ENCODE peak calls at places on chromosomes 5 and 9, in nine cellular contexts. A, O, B, Y, K, E, L, W and Q are unnamed samples.

GRCh38 chr5:94180761-94181160 is 437.6 kb downstream of the KIAA0825 start:
- DNase-seq in W (no peak), O (no peak), Y (no peak), A (no peak), K (no peak), B (no peak), E (no peak), L (no peak), Q (no peak)

GRCh38 chr9:94654165-94654894 is 15.0 kb upstream of the FBP1 start:
- DNase-seq in O (peak; percentile 15), W (no peak), K (no peak), L (no peak), Y (no peak), E (no peak), B (peak; percentile 42), A (no peak), Q (no peak)

GRCh38 chr5:96780626-96781025 is 27.1 kb downstream of the ERAP1 start:
- DNase-seq in Y (no peak), O (peak; percentile 22), L (no peak), K (no peak), B (peak; percentile 26), E (no peak), A (peak; percentile 45), W (no peak), Q (no peak)

GRCh38 chr9:138102246-138103051 is 224.9 kb downstream of the CACNA1B start:
- DNase-seq in Y (no peak), B (no peak), L (peak; percentile 22), W (no peak), K (no peak), O (no peak), A (no peak), E (no peak), Q (peak; percentile 10)

GRCh38 chr5:121850272-121850671 is 1.4 kb upstream of the FTMT start:
- DNase-seq in L (no peak), O (no peak), A (no peak), Y (no peak), B (no peak), E (no peak), K (no peak), W (no peak), Q (no peak)

GRCh38 chr9:112582863-112583262 is 96.2 kb downstream of the KIAA1958 start:
- DNase-seq in K (no peak), W (no peak), E (no peak), L (no peak), B (no peak), Y (no peak), A (no peak), O (no peak), Q (no peak)

GRCh38 chr5:24646915-24647314 is 2.1 kb upstream of the CDH10 start:
- DNase-seq in W (no peak), Y (no peak), B (no peak), O (no peak), K (no peak), L (no peak), A (no peak), E (no peak), Q (no peak)

GRCh38 chr5:1122511-1123284 is 10.8 kb upstream of the SLC12A7 start:
- DNase-seq in K (no peak), O (no peak), A (no peak), W (no peak), L (no peak), Y (no peak), B (no peak), E (no peak), Q (no peak)

GRCh38 chr9:88418025-88418424 is 29.8 kb downstream of the SPIN1 start:
- DNase-seq in W (no peak), Y (no peak), E (no peak), K (no peak), B (no peak), L (no peak), O (no peak), A (no peak), Q (no peak)

GRCh38 chr5:96893342-96893741 is 17.0 kb downstream of the ERAP2 start:
- DNase-seq in O (peak; percentile 90), A (peak; percentile 15), E (no peak), B (peak; percentile 49), Y (peak; percentile 35), L (no peak), K (no peak), W (no peak), Q (no peak)

GRCh38 chr9:100011062-100011681 is 87.6 kb downstream of the ERP44 start:
- DNase-seq in B (peak; percentile 29), W (peak; percentile 38), L (peak; percentile 46), O (peak; percentile 67), Y (peak; percentile 66), K (peak; percentile 48), E (peak; percentile 62), A (peak; percentile 60), Q (peak; percentile 28)

GRCh38 chr5:132089363-132089762 is 15.8 kb downstream of the CSF2 start:
- DNase-seq in A (no peak), W (no peak), B (peak; percentile 70), Y (no peak), O (no peak), E (no peak), K (no peak), L (no peak), Q (no peak)

GRCh38 chr9:36873247-36873875 is 160.7 kb downstream of the PAX5 start:
- DNase-seq in K (peak; percentile 60), A (peak; percentile 61), E (peak; percentile 80), Y (peak; percentile 66), O (peak; percentile 49), B (peak; percentile 40), W (peak; percentile 28), L (peak; percentile 86), Q (peak; percentile 76)

GRCh38 chr5:146283344-146283761 is 55.3 kb upstream of the POU4F3 start:
- DNase-seq in E (no peak), O (peak; percentile 96), Y (peak; percentile 97), W (no peak), L (no peak), B (peak; percentile 82), K (no peak), A (peak; percentile 82), Q (no peak)

GRCh38 chr9:20683351-20684034 is 566 bp upstream of the FOCAD start:
- DNase-seq in B (peak; percentile 16), A (peak; percentile 90), K (peak; percentile 16), E (peak; percentile 27), W (no peak), O (peak; percentile 70), Y (peak; percentile 17), L (peak; percentile 45), Q (peak; percentile 63)

GRCh38 chr9:93225417-93225816 is 41.5 kb downstream of the WNK2 start:
- DNase-seq in O (no peak), K (no peak), A (no peak), E (no peak), L (no peak), Y (no peak), B (no peak), W (no peak), Q (no peak)

GRCh38 chr9:93225892-93226291 is 42.0 kb downstream of the WNK2 start:
- DNase-seq in A (no peak), K (no peak), B (no peak), L (no peak), E (no peak), Y (no peak), O (no peak), W (no peak), Q (no peak)

GRCh38 chr9:93226819-93227218 is 42.9 kb downstream of the WNK2 start:
- DNase-seq in A (no peak), B (no peak), L (no peak), O (no peak), W (no peak), Y (no peak), E (no peak), K (no peak), Q (peak; percentile 90)

GRCh38 chr9:93223241-93224180 is 39.6 kb downstream of the WNK2 start:
- DNase-seq in K (no peak), B (peak; percentile 92), L (peak; percentile 81), W (no peak), Y (peak; percentile 96), O (peak; percentile 63), A (peak; percentile 82), E (no peak), Q (peak; percentile 82)

DNA sequence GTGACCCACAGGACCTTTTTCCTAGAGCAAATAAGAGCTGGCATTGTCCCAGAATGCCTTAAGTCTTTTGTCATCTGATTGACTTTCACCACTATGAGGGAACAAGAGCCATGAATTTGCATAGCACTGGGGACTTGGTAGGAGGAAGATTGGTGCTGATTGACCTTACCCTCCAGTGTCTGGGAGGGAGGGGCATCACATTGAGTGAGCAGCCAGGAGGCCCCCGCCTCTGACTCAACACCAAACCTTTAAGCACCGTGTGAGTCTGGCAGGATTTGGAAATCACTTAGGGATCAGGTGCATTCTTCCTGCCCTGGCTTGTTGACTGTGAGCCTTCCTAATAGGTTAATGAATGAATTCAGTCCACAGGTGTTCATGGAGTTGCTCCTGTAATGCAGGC is 40.7 kb downstream of the WNK2 start:
- DNase-seq in L (no peak), K (no peak), O (no peak), W (no peak), Y (peak; percentile 79), A (no peak), E (no peak), B (peak; percentile 94), Q (no peak)
- H3K4me3 ChIP-seq in L (no peak overlapping the region), K (no peak overlapping the region), O (no peak overlapping the region), W (no peak overlapping the region), Y (no peak overlapping the region), A (no peak overlapping the region), E (no peak overlapping the region), B (no peak overlapping the region), Q (no peak overlapping the region)

GRCh38 chr5:165616550-165617430 is 2111.4 kb downstream of the MAT2B start:
- DNase-seq in E (peak; percentile 25), A (no peak), K (no peak), Y (peak; percentile 4), O (peak; percentile 62), L (no peak), W (no peak), B (no peak), Q (no peak)
- H3K9ac ChIP-seq in E (no peak overlapping the region), A (no peak overlapping the region), K (no peak overlapping the region), Y (no peak overlapping the region), O (no peak overlapping the region), L (no peak overlapping the region), W (no peak overlapping the region), B (no peak overlapping the region), Q (no peak overlapping the region)

GRCh38 chr5:141518616-141519015 is 29.7 kb downstream of the PCDHGC5 start:
- DNase-seq in E (no peak), O (no peak), B (no peak), W (no peak), A (no peak), L (no peak), K (no peak), Y (no peak), Q (no peak)
- H3K4me1 ChIP-seq in E (peaks cover 41% of the 10 kb centered on the region), O (peaks cover 52% of the 10 kb centered on the region), B (peaks cover 75% of the 10 kb centered on the region), W (peaks cover 28% of the 10 kb centered on the region), A (peaks cover 77% of the 10 kb centered on the region), L (peaks cover 77% of the 10 kb centered on the region), K (peaks cover 4% of the 10 kb centered on the region), Y (peaks cover 37% of the 10 kb centered on the region), Q (peaks cover 15% of the 10 kb centered on the region)

GRCh38 chr5:171313481-171314206 is 4.6 kb downstream of the TLX3 start:
- DNase-seq in Y (no peak), E (peak; percentile 12), W (no peak), K (no peak), B (no peak), L (no peak), A (no peak), O (no peak), Q (no peak)
- H3K4me3 ChIP-seq in Y (no peak overlapping the region), E (no peak overlapping the region), W (no peak overlapping the region), K (no peak overlapping the region), B (no peak overlapping the region), L (no peak overlapping the region), A (no peak overlapping the region), O (no peak overlapping the region), Q (no peak overlapping the region)